ENCODE peak calls at places on chromosome 3, in six cellular contexts. U is fibroblast of pulmonary artery; C is activated CD4-positive, alpha-beta T cell treated with anti-CD3 and anti-CD28 coated beads for 24 hours; S is activated T-cell treated with anti-CD3 and anti-CD28 coated beads for 4 hours; O is CD4-positive, CD25-positive, alpha-beta regulatory T cell; W is suprapubic skin. M is an unnamed sample.

GRCh38 chr3:179297971-179298725 is 24.7 kb upstream of the ZNF639 start:
- DNase-seq in U (peak), C (no peak), S (no peak), O (no peak), W (no peak), M (no peak)

GRCh38 chr3:128431803-128432300 is 34.8 kb downstream of the DNAJB8 start:
- DNase-seq in U (no peak), C (no peak), S (no peak), O (no peak), W (no peak), M (no peak)

GRCh38 chr3:59480486-59480995 is 430.7 kb upstream of the CFAP20DC start:
- DNase-seq in U (peak), C (no peak), S (no peak), O (peak), W (no peak), M (no peak)

GRCh38 chr3:188826574-188826973 is 345.2 kb upstream of the TPRG1 start:
- DNase-seq in U (no peak), C (no peak), S (no peak), O (no peak), W (no peak), M (no peak)

GRCh38 chr3:16739416-16740091 is 134.3 kb upstream of the DAZL start:
- DNase-seq in U (peak), C (no peak), S (no peak), O (no peak), W (no peak), M (no peak)

GRCh38 chr3:164452707-164453106 is 625.6 kb downstream of the SI start:
- DNase-seq in U (no peak), C (no peak), S (no peak), O (no peak), W (no peak), M (no peak)

GRCh38 chr3:194489736-194490612 is 3.2 kb upstream of the ATP13A3 start:
- DNase-seq in U (peak), C (no peak), S (no peak), O (peak), W (no peak), M (no peak)

GRCh38 chr3:57544181-57545125 is at the start of gene DNAH12:
- DNase-seq in U (peak), C (no peak), S (no peak), O (no peak), W (no peak), M (peak)

GRCh38 chr3:119236756-119237155 is 3.9 kb downstream of the B4GALT4 start:
- DNase-seq in U (no peak), C (no peak), S (no peak), O (no peak), W (no peak), M (peak)

M was measured in immature natural killer cell.